ENCODE peak calls at places on chromosomes 2 and 18, in ten cellular contexts. M, B, F, L, W, H, Z, J, R and O are unnamed samples.

GRCh38 chr18:26405190-26405781 is 143.1 kb downstream of the KCTD1 start:
- DNase-seq in J (peak), H (no peak), R (peak), Z (no peak), L (peak), M (peak), B (peak), W (peak), F (peak), O (peak)

GRCh38 chr2:240685771-240686371 is 3.2 kb upstream of the AQP12B start:
- DNase-seq in R (peak), J (no peak), W (no peak), H (no peak), F (no peak), M (peak), L (no peak), Z (no peak), B (no peak), O (no peak)

GRCh38 chr18:49613141-49613641 is 51.3 kb downstream of the LIPG start:
- DNase-seq in M (no peak), Z (no peak), W (peak), R (peak), F (no peak), L (no peak), B (peak), J (peak), H (no peak), O (no peak)

GRCh38 chr2:214536625-214537024 is 125.8 kb downstream of the VWC2L start:
- DNase-seq in J (no peak), W (peak), M (no peak), L (no peak), H (no peak), B (no peak), R (no peak), F (no peak), Z (no peak), O (no peak)

GRCh38 chr18:48024009-48024512 is 93.6 kb upstream of the SMAD2 start:
- DNase-seq in W (no peak), Z (no peak), M (no peak), L (no peak), F (no peak), B (no peak), H (no peak), R (no peak), J (no peak), O (no peak)

GRCh38 chr2:230798769-230799399 is 65.9 kb upstream of the ITM2C start:
- DNase-seq in B (peak), F (peak), J (peak), W (peak), L (no peak), R (peak), Z (no peak), H (no peak), M (peak), O (no peak)

GRCh38 chr2:64866797-64867196 is 122.4 kb upstream of the SLC1A4 start:
- DNase-seq in L (peak), W (peak), H (no peak), R (no peak), Z (no peak), M (no peak), F (no peak), B (peak), J (no peak), O (peak)

GRCh38 chr2:156211318-156211717 is 121.2 kb downstream of the NR4A2 start:
- DNase-seq in B (no peak), F (no peak), Z (no peak), H (no peak), J (no peak), L (no peak), M (no peak), W (no peak), R (no peak), O (no peak)

GRCh38 chr2:108583903-108584520 is 49.7 kb downstream of the LIMS1 start:
- DNase-seq in B (peak), J (peak), R (peak), H (peak), Z (peak), L (peak), F (peak), M (peak), W (peak), O (peak)

GRCh38 chr2:78992451-78992806 is 33.1 kb upstream of the REG3G start:
- DNase-seq in M (peak), Z (no peak), B (no peak), L (peak), W (no peak), H (no peak), R (peak), J (peak), F (no peak), O (no peak)

GRCh38 chr2:120568975-120569268 is 166.7 kb upstream of the GLI2 start:
- DNase-seq in B (no peak), L (no peak), W (no peak), M (no peak), H (no peak), R (peak), Z (no peak), F (no peak), J (no peak), O (no peak)

GRCh38 chr18:13558132-13558531 is 168.2 kb downstream of the FAM210A start:
- DNase-seq in W (peak), F (peak), B (peak), R (peak), L (peak), M (peak), Z (no peak), J (peak), H (no peak), O (peak)

GRCh38 chr18:55534547-55534946 is 53.4 kb downstream of the TCF4 start:
- DNase-seq in W (peak), Z (no peak), B (no peak), F (no peak), J (no peak), R (no peak), M (no peak), H (no peak), L (no peak), O (no peak)

GRCh38 chr18:32624182-32624723 is 148.6 kb downstream of the KLHL14 start:
- DNase-seq in Z (no peak), B (peak), M (no peak), F (no peak), W (no peak), J (no peak), L (no peak), R (no peak), H (no peak), O (no peak)

GRCh38 chr2:201348758-201349157 is 8.4 kb downstream of the FLACC1 start:
- DNase-seq in Z (no peak), H (no peak), R (no peak), J (no peak), L (no peak), M (no peak), F (no peak), W (no peak), B (no peak), O (no peak)

GRCh38 chr2:120775801-120776589 is 40.3 kb downstream of the GLI2 start:
- DNase-seq in M (no peak), H (no peak), W (no peak), B (no peak), Z (no peak), L (no peak), F (no peak), J (no peak), R (no peak), O (no peak)

GRCh38 chr2:190506666-190507065 is 27.9 kb downstream of the NEMP2 start:
- DNase-seq in L (no peak), Z (no peak), H (no peak), R (peak), M (no peak), W (no peak), B (no peak), J (no peak), F (no peak), O (no peak)

GRCh38 chr18:77086034-77086433 is 46.5 kb downstream of the MBP start:
- DNase-seq in J (no peak), W (peak), Z (no peak), L (no peak), B (peak), H (no peak), F (no peak), M (no peak), R (peak), O (no peak)

GRCh38 chr2:31246184-31246852 is 12.4 kb downstream of the EHD3 start:
- DNase-seq in B (no peak), F (no peak), M (no peak), J (no peak), H (no peak), W (peak), R (peak), Z (no peak), L (peak), O (no peak)

GRCh38 chr2:239275871-239276812 is 124.7 kb downstream of the HDAC4 start:
- DNase-seq in R (peak), J (no peak), M (no peak), F (no peak), W (peak), H (no peak), Z (no peak), L (peak), B (no peak), O (peak)

GRCh38 chr2:223944704-223945531 is at the start of gene WDFY1:
- DNase-seq in W (peak), F (peak), H (peak), B (peak), L (peak), Z (peak), M (peak), R (peak), J (peak), O (peak)

GRCh38 chr2:229586746-229587705 is 127.3 kb downstream of the DNER start:
- DNase-seq in J (peak), L (peak), H (no peak), M (peak), R (peak), B (peak), Z (no peak), F (peak), W (peak), O (peak)

GRCh38 chr18:79458131-79458838 is 62.6 kb downstream of the NFATC1 start:
- DNase-seq in R (no peak), F (no peak), H (no peak), M (no peak), Z (no peak), B (peak), W (peak), L (no peak), J (no peak), O (no peak)

GRCh38 chr2:26335231-26335630 is 10.7 kb upstream of the SELENOI start:
- DNase-seq in L (no peak), J (no peak), B (no peak), Z (no peak), F (no peak), H (no peak), M (no peak), W (no peak), R (no peak), O (no peak)

GRCh38 chr18:72651033-72651432 is 106.9 kb upstream of the CBLN2 start:
- DNase-seq in L (no peak), J (no peak), Z (no peak), W (no peak), M (no peak), H (no peak), F (no peak), B (no peak), R (no peak), O (no peak)

GRCh38 chr2:15640784-15641183 is 49.1 kb downstream of the DDX1 start:
- DNase-seq in M (no peak), F (no peak), L (no peak), R (no peak), J (no peak), B (no peak), Z (no peak), H (no peak), W (no peak), O (no peak)

GRCh38 chr2:144376926-144377325 is 143.0 kb downstream of the ZEB2 start:
- DNase-seq in J (no peak), H (no peak), Z (no peak), B (no peak), R (no peak), F (no peak), L (no peak), W (peak), M (no peak), O (no peak)

GRCh38 chr2:204542967-204543608 is 2.2 kb upstream of the PARD3B start:
- DNase-seq in M (no peak), L (no peak), R (peak), Z (no peak), W (no peak), H (no peak), F (no peak), B (no peak), J (no peak), O (no peak)

GRCh38 chr18:13284330-13285027 is 65.9 kb downstream of the LDLRAD4 start:
- DNase-seq in B (no peak), Z (no peak), L (no peak), R (no peak), F (no peak), M (peak), W (no peak), J (no peak), H (no peak), O (no peak)

GRCh38 chr2:156319811-156320490 is 12.6 kb downstream of the NR4A2 start:
- DNase-seq in Z (no peak), H (no peak), M (no peak), B (no peak), F (no peak), R (no peak), W (peak), L (no peak), J (no peak), O (no peak)

GRCh38 chr2:108634591-108635160 is 84.6 kb upstream of the RANBP2 start:
- DNase-seq in Z (no peak), R (no peak), B (no peak), H (no peak), J (no peak), L (no peak), M (no peak), F (no peak), W (no peak), O (no peak)

GRCh38 chr2:43802135-43802534 is 28.3 kb downstream of the DYNC2LI1 start:
- DNase-seq in F (no peak), R (no peak), Z (no peak), J (no peak), W (no peak), B (no peak), H (no peak), L (no peak), M (no peak), O (no peak)

GRCh38 chr18:3455938-3456685 is 6.1 kb downstream of the TGIF1 start:
- DNase-seq in J (no peak), B (peak), Z (no peak), L (no peak), H (no peak), F (no peak), R (no peak), W (peak), M (no peak), O (no peak)

GRCh38 chr18:22731398-22731797 is 201.7 kb upstream of the RBBP8 start:
- DNase-seq in W (no peak), B (peak), F (no peak), J (no peak), H (no peak), L (no peak), Z (no peak), M (no peak), R (no peak), O (no peak)

GRCh38 chr18:43680096-43680495 is 402.8 kb upstream of the SYT4 start:
- DNase-seq in H (no peak), Z (no peak), J (no peak), L (no peak), R (no peak), W (peak), F (no peak), B (no peak), M (no peak), O (no peak)

GRCh38 chr2:17518212-17519154 is at the start of gene RAD51AP2:
- DNase-seq in L (peak), M (peak), Z (no peak), H (no peak), J (peak), F (no peak), W (peak), R (peak), B (peak), O (peak)

GRCh38 chr2:18435425-18436037 is 124.9 kb downstream of the RDH14 start:
- DNase-seq in F (peak), J (peak), Z (no peak), M (no peak), H (no peak), W (peak), L (no peak), B (peak), R (peak), O (no peak)